ENCODE peak calls at places on chromosomes 7 and 10, in eight cellular contexts. Z, Q, D, A, I, H, U and J are unnamed samples.
A peak's percentile ranks its signal among the peaks of the same experiment; 100 is the strongest.

GRCh38 chr7:27031289-27032172 is 64.3 kb downstream of the HOXA1 start:
- DNase-seq in Z (peak; percentile 30), Q (no peak), D (no peak), A (no peak), I (no peak), H (peak; percentile 44), U (peak; percentile 21), J (peak; percentile 68)

GRCh38 chr10:133229265-133230022 is 573 bp upstream of the UTF1 start:
- DNase-seq in Z (no peak), Q (no peak), D (no peak), A (no peak), I (no peak), H (no peak), U (no peak), J (no peak)

GRCh38 chr10:79402625-79402946 is 42.8 kb downstream of the ZCCHC24 start:
- DNase-seq in Z (no peak), Q (no peak), D (peak; percentile 3), A (no peak), I (no peak), H (no peak), U (no peak), J (no peak)

GRCh38 chr10:112711366-112711765 is 238.7 kb upstream of the TCF7L2 start:
- DNase-seq in Z (peak; percentile 48), Q (no peak), D (no peak), A (no peak), I (no peak), H (peak; percentile 90), U (no peak), J (no peak)

GRCh38 chr10:71891437-71891836 is 40.4 kb upstream of the PSAP start:
- DNase-seq in Z (no peak), Q (no peak), D (no peak), A (no peak), I (no peak), H (no peak), U (no peak), J (no peak)

GRCh38 chr7:99404977-99405320 is 3.4 kb downstream of the PDAP1 start:
- DNase-seq in Z (no peak), Q (no peak), D (no peak), A (no peak), I (no peak), H (no peak), U (no peak), J (no peak)

GRCh38 chr7:18889436-18889835 is 228.0 kb downstream of the TWIST1 start:
- DNase-seq in Z (no peak), Q (no peak), D (no peak), A (no peak), I (peak; percentile 17), H (no peak), U (no peak), J (no peak)

GRCh38 chr10:94192974-94193373 is 169.8 kb downstream of the NOC3L start:
- DNase-seq in Z (peak; percentile 35), Q (no peak), D (no peak), A (no peak), I (no peak), H (peak; percentile 29), U (no peak), J (peak; percentile 18)

GRCh38 chr10:93074137-93074596 is 474 bp downstream of the CYP26A1 start:
- DNase-seq in Z (no peak), Q (no peak), D (no peak), A (no peak), I (no peak), H (peak; percentile 44), U (no peak), J (no peak)

GRCh38 chr10:122446668-122447410 is 7.6 kb upstream of the ARMS2 start:
- DNase-seq in Z (peak; percentile 32), Q (no peak), D (no peak), A (no peak), I (no peak), H (no peak), U (no peak), J (no peak)

GRCh38 chr7:155533120-155533826 is 13.1 kb downstream of the CNPY1 start:
- DNase-seq in Z (no peak), Q (no peak), D (no peak), A (peak; percentile 50), I (peak; percentile 29), H (no peak), U (no peak), J (no peak)

GRCh38 chr7:73850212-73850611 is 7.9 kb upstream of the METTL27 start:
- DNase-seq in Z (no peak), Q (no peak), D (no peak), A (no peak), I (no peak), H (no peak), U (no peak), J (no peak)

GRCh38 chr7:93148135-93148534 is at the start of gene SAMD9L:
- DNase-seq in Z (peak; percentile 53), Q (no peak), D (no peak), A (no peak), I (no peak), H (peak; percentile 44), U (no peak), J (no peak)

GRCh38 chr10:112565434-112566053 is 118.5 kb downstream of the VTI1A start:
- DNase-seq in Z (peak; percentile 77), Q (no peak), D (no peak), A (no peak), I (peak; percentile 10), H (peak; percentile 72), U (no peak), J (peak; percentile 53)

GRCh38 chr7:26318921-26319320 is 27.3 kb downstream of the SNX10 start:
- DNase-seq in Z (no peak), Q (no peak), D (no peak), A (no peak), I (no peak), H (no peak), U (no peak), J (no peak)

GRCh38 chr7:128904381-128905197 is 5.9 kb downstream of the KCP start:
- DNase-seq in Z (peak; percentile 49), Q (no peak), D (no peak), A (peak; percentile 34), I (peak; percentile 50), H (peak; percentile 52), U (no peak), J (peak; percentile 31)

GRCh38 chr7:81715984-81716588 is 53.8 kb downstream of the HGF start:
- DNase-seq in Z (peak; percentile 58), Q (no peak), D (no peak), A (no peak), I (peak; percentile 21), H (peak; percentile 59), U (no peak), J (peak; percentile 34)

GRCh38 chr7:108313086-108313485 is 143.2 kb downstream of the NRCAM start:
- DNase-seq in Z (no peak), Q (no peak), D (no peak), A (no peak), I (no peak), H (no peak), U (no peak), J (no peak)

GRCh38 chr10:63885159-63885558 is 364.0 kb downstream of the REEP3 start:
- DNase-seq in Z (peak; percentile 4), Q (no peak), D (no peak), A (no peak), I (no peak), H (no peak), U (no peak), J (no peak)

GRCh38 chr10:13092446-13093102 is 7.4 kb upstream of the OPTN start:
- DNase-seq in Z (no peak), Q (no peak), D (no peak), A (no peak), I (no peak), H (no peak), U (no peak), J (peak; percentile 83)

GRCh38 chr10:109898666-109899577 is 24.4 kb downstream of the XPNPEP1 start:
- DNase-seq in Z (no peak), Q (no peak), D (no peak), A (no peak), I (no peak), H (peak; percentile 37), U (no peak), J (peak; percentile 93)

GRCh38 chr7:100190059-100190711 is 12.5 kb downstream of the STAG3 start:
- DNase-seq in Z (peak; percentile 56), Q (no peak), D (no peak), A (no peak), I (no peak), H (peak; percentile 41), U (no peak), J (peak; percentile 24)

GRCh38 chr10:58651040-58651439 is 138.4 kb downstream of the BICC1 start:
- DNase-seq in Z (peak; percentile 75), Q (no peak), D (no peak), A (no peak), I (peak; percentile 43), H (peak; percentile 78), U (no peak), J (no peak)

GRCh38 chr7:27917774-27918314 is 177.9 kb downstream of the TAX1BP1 start:
- DNase-seq in Z (peak; percentile 82), Q (no peak), D (no peak), A (no peak), I (no peak), H (peak; percentile 85), U (no peak), J (no peak)